ENCODE peak calls at places on chromosome 13, in seven cellular contexts. Z is body of pancreas, Q is transverse colon, V is kidney epithelial cell, F is ascending aorta, O is thoracic aorta, U is fibroblast of pulmonary artery. S is an unnamed sample.

GRCh38 chr13:48491423-48492122 is 41.3 kb downstream of the RCBTB2 start:
- DNase-seq in Z (no peak), V (no peak), Q (no peak), O (no peak), U (no peak), F (no peak), S (no peak)

GRCh38 chr13:21913010-21913409 is 242.1 kb downstream of the FGF9 start:
- DNase-seq in Z (no peak), Q (no peak), V (no peak), F (no peak), U (no peak), O (no peak), S (no peak)

GRCh38 chr13:110306960-110307696 is at the start of the genes COL4A1 and COL4A2:
- DNase-seq in U (peak), V (no peak), Z (peak), Q (peak), O (no peak), F (peak), S (no peak)

GRCh38 chr13:28590450-28590849 is 68.5 kb upstream of the POMP start:
- DNase-seq in U (no peak), Z (no peak), F (no peak), Q (no peak), O (no peak), V (no peak), S (no peak)

GRCh38 chr13:80341771-80342271 is 895 bp upstream of the SPRY2 start:
- DNase-seq in Z (peak), U (peak), V (no peak), Q (peak), F (peak), O (no peak), S (no peak)

GRCh38 chr13:18212873-18213272 is 968.8 kb downstream of the TUBA3C start:
- DNase-seq in V (no peak), Q (no peak), Z (no peak), U (peak), O (peak), F (no peak), S (peak)

GRCh38 chr13:111115841-111116500 is 861 bp downstream of the ARHGEF7 start:
- DNase-seq in Z (peak), Q (peak), O (no peak), F (peak), U (peak), V (no peak), S (peak)

GRCh38 chr13:29948791-29949190 is 98.4 kb upstream of the UBL3 start:
- DNase-seq in Z (no peak), O (no peak), U (no peak), F (no peak), V (no peak), Q (no peak), S (no peak)

GRCh38 chr13:110317496-110318195 is 10.6 kb downstream of the COL4A2 start:
- DNase-seq in U (no peak), Z (no peak), Q (no peak), F (no peak), O (no peak), V (no peak), S (no peak)

GRCh38 chr13:49225358-49226042 is 5.4 kb downstream of the MLNR start:
- DNase-seq in V (no peak), U (peak), O (no peak), F (no peak), Z (peak), Q (no peak), S (no peak)

GRCh38 chr13:111270765-111271164 is 49.7 kb upstream of the TEX29 start:
- DNase-seq in V (no peak), O (no peak), F (no peak), Z (no peak), U (no peak), Q (no peak), S (no peak)

GRCh38 chr13:44853641-44854040 is 135.6 kb downstream of the NUFIP1 start:
- DNase-seq in O (no peak), Z (peak), Q (peak), F (no peak), U (no peak), V (peak), S (no peak)

GRCh38 chr13:52969373-52969772 is 59.2 kb upstream of the OLFM4 start:
- DNase-seq in Q (no peak), U (no peak), Z (no peak), O (no peak), V (no peak), F (no peak), S (no peak)

GRCh38 chr13:78317030-78317429 is 286.3 kb downstream of the POU4F1 start:
- DNase-seq in Z (no peak), Q (no peak), O (no peak), U (peak), V (no peak), F (no peak), S (peak)

GRCh38 chr13:108005231-108005630 is 210.1 kb downstream of the LIG4 start:
- DNase-seq in F (no peak), V (no peak), Z (no peak), O (no peak), U (no peak), Q (no peak), S (no peak)

GRCh38 chr13:43448605-43449004 is 338.2 kb downstream of the ENOX1 start:
- DNase-seq in U (no peak), Z (no peak), Q (no peak), V (no peak), O (no peak), F (no peak), S (no peak)

GRCh38 chr13:59024434-59024833 is 1139.3 kb downstream of the DIAPH3 start:
- DNase-seq in F (no peak), V (no peak), U (no peak), Q (no peak), Z (no peak), O (no peak), S (no peak)

GRCh38 chr13:100334209-100334608 is 245.3 kb downstream of the PCCA start:
- DNase-seq in F (no peak), Z (no peak), U (no peak), Q (no peak), O (no peak), V (peak), S (no peak)

GRCh38 chr13:102399791-102400618 is 1.8 kb downstream of the FGF14 start:
- DNase-seq in O (no peak), U (no peak), Z (peak), V (no peak), F (no peak), Q (peak), S (no peak)

GRCh38 chr13:105665284-105665683 is 870.2 kb downstream of the EFNB2 start:
- DNase-seq in F (no peak), Q (no peak), Z (no peak), O (no peak), U (no peak), V (peak), S (no peak)

GRCh38 chr13:29676941-29677452 is 81.5 kb upstream of the SLC7A1 start:
- DNase-seq in U (no peak), O (no peak), Z (peak), Q (peak), V (no peak), F (no peak), S (no peak)

GRCh38 chr13:26663801-26664200 is 96.8 kb downstream of the GPR12 start:
- DNase-seq in U (no peak), F (no peak), V (no peak), Z (no peak), O (no peak), Q (no peak), S (no peak)

GRCh38 chr13:32883501-32883900 is 132.7 kb upstream of the KL start:
- DNase-seq in U (peak), O (no peak), Z (peak), Q (no peak), F (no peak), V (no peak), S (no peak)

GRCh38 chr13:65926750-65927171 is 1303.4 kb downstream of the PCDH9 start:
- DNase-seq in O (no peak), U (no peak), F (peak), Z (peak), Q (peak), V (no peak), S (no peak)

GRCh38 chr13:33797622-33798021 is 20.3 kb upstream of the RFC3 start:
- DNase-seq in U (peak), F (no peak), V (no peak), Z (peak), Q (no peak), O (no peak), S (no peak)

GRCh38 chr13:54133721-54134120 is 1105.1 kb downstream of the OLFM4 start:
- DNase-seq in Z (no peak), U (no peak), O (no peak), Q (no peak), V (no peak), F (no peak), S (no peak)

GRCh38 chr13:108915634-108916497 is 286.5 kb downstream of the MYO16 start:
- DNase-seq in Z (peak), Q (peak), O (peak), V (peak), U (peak), F (peak), S (peak)

GRCh38 chr13:20408181-20408580 is 117.5 kb downstream of the CRYL1 start:
- DNase-seq in O (no peak), U (no peak), V (no peak), F (peak), Q (no peak), Z (no peak), S (no peak)

GRCh38 chr13:34347784-34348573 is 530.0 kb downstream of the RFC3 start:
- DNase-seq in F (no peak), U (no peak), O (no peak), Q (peak), V (peak), Z (peak), S (no peak)

GRCh38 chr13:30898721-30899188 is 7.3 kb upstream of the MEDAG start:
- DNase-seq in F (peak), V (peak), Q (no peak), U (peak), O (peak), Z (no peak), S (peak)

GRCh38 chr13:80655778-80656518 is 315.0 kb upstream of the SPRY2 start:
- DNase-seq in V (no peak), Q (no peak), O (no peak), F (no peak), Z (no peak), U (no peak), S (no peak)

GRCh38 chr13:111187879-111188643 is 73.0 kb downstream of the ARHGEF7 start:
- DNase-seq in F (no peak), Q (no peak), U (no peak), V (no peak), Z (no peak), O (no peak), S (no peak)

DNA sequence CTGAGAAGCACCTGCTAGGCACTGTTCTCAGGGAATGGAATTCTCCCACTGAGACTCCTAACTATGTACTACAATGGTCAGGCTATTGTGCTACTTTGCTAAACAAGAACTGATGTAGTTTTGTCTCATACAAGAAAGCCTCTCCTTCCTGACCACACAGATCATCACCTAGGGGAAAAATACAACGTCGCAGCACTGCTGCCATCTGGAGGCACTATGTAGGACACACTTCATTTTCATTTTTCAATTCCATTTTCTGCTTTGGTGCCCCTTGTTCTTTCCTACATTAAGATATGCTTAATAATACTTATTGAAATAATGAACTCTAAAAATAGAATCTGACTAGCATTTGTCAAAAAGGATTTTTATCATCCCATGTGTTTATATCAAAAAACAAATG is 21.1 kb downstream of the PROSER1 start:
- DNase-seq in Z (no peak), O (no peak), Q (peak), U (peak), F (no peak), V (no peak), S (no peak)
- TF ChIP-seq CTCF in Z (peak), O (no peak), Q (peak), U (peak), F (no peak), V (peak), S (peak)

GRCh38 chr13:37769078-37769477 is 100.5 kb downstream of the TRPC4 start:
- DNase-seq in U (peak), O (no peak), V (no peak), Z (no peak), F (no peak), Q (no peak), S (no peak)
- H3K4me3 ChIP-seq in U (no peak), O (no peak), V (no peak), Z (no peak), F (no peak), Q (no peak), S (no peak)

DNA sequence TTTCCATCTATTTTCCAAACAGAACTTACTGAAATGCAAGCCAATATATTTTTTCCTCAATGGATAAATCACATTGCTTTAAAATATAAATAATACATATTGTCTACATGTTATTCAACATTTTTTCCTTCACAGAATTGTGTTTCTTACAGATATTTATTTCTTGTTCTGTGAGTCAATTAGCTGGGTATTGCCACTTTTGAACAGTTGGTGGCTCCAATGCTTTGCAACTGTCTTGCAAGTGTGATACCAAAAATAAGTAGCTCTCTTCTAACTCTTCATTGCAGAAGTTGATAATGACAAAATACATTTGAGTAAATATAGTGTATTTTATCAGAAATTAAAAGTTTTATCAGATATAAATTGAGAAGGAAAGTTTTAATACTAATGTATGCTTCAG is 17.1 kb upstream of the GPC5 start:
- DNase-seq in F (no peak), U (peak), O (no peak), Z (no peak), V (no peak), Q (no peak), S (no peak)
- TF ChIP-seq CTCF in F (no peak), U (peak), O (no peak), Z (no peak), V (peak), Q (peak), S (peak)

DNA sequence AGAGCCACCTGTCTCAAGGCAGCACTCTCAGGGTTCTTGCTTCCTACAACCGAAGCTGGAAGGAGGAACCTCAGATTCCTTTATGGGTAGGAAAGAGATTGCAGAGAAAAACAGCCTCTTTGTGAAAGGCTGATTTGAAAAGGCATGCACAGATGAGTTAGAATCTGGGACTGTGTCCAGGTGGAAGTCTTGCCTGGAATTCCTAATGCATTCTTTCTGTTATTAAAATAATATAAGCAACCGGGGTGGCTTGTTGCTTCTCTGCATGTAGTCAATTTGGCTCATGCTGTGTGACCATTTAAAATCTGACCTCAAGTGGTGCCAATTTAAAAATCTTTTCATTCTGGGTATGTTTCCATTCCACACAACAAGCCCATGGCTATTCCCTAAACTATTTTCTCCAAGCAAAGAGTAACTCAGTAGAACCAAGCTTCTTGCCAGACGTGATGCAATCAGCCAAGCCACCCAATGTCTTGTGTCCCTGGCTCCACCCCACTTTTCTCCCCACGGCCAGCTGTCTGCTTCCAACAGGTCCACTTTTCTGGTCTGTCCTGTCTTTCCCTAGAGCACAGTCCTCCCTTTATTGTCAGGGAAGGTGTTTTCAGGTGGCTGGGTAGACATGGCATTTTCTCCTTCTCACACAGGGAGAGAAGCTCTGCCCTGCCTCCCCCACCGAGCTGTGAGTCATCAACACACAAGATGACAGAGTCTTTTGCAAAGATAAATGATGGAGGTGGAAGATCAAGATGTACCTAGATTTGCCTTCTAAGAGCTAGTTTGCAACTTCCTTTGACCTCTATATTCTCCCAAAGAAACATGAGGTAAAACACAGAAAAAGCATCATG is 394.3 kb downstream of the FOXO1 start:
- DNase-seq in O (peak), Q (peak), V (no peak), F (peak), U (peak), Z (peak), S (peak)
- H3K4me3 ChIP-seq in O (peak), Q (no peak), V (no peak), F (peak), U (no peak), Z (no peak), S (no peak)

DNA sequence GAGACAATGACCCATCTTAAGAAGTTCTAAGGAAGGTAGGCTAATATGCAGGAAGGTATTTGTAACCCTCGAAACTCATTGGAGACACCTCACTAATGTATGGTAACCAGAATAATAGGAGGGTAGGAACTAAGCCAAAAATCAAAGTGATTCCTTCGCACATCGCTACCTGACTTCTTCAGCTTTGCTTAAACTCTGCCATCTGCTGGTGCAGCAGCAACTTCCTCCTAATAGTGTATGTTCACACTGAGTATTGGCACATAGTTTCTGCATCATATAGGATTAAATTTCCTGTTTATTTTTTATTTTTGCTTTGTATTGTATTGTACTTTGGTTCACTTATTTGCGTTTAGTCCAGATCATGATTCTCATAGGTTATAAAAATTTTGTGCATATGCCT is 676.2 kb downstream of the GPC5 start:
- DNase-seq in Z (peak), O (no peak), F (no peak), Q (no peak), V (no peak), U (peak), S (no peak)
- TF ChIP-seq CTCF in Z (peak), O (no peak), F (no peak), Q (peak), V (peak), U (peak), S (no peak)

DNA sequence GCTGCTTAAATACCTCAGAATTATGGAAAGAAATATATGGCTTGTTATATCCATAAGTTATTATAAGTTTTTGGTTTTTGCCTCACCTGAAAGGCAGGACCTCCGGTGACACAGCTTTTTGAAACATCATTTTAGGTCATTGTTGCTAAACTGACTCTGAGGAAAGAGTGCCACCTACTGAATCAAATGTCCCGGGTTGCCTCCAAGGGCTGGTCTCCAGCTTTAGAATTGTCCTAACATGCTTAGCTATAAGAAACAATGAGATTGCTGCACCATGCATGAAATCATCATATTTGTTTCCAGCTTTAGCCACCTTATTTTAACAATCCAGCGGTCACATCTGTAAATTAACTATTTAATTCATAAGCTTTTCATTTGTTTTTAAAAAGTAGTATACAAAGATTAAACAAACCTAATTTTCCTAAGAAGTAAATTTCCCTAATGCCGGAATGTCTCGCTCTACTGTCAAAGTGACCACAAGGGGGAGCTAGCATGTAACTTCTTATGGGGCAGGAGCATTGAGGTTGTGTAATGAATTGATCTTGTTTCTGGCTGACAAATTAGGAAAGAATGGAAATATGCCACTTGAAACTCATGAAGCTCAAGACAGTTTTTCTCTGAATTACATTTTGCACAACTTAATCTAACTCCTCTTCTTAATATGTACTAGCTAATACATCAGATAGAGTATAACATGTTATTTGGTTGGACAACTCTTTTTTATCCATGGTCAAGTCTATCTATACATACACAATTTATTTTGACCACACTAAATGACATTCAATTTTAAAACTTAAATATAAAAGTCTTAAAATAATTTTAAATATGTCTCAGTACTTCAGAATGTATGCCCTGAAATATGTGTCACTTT is 6.7 kb upstream of the PCDH17 start:
- DNase-seq in Z (peak), O (no peak), V (peak), Q (peak), F (peak), U (peak), S (peak)
- H3K4me3 ChIP-seq in Z (no peak), O (no peak), V (no peak), Q (no peak), F (no peak), U (no peak), S (no peak)

DNA sequence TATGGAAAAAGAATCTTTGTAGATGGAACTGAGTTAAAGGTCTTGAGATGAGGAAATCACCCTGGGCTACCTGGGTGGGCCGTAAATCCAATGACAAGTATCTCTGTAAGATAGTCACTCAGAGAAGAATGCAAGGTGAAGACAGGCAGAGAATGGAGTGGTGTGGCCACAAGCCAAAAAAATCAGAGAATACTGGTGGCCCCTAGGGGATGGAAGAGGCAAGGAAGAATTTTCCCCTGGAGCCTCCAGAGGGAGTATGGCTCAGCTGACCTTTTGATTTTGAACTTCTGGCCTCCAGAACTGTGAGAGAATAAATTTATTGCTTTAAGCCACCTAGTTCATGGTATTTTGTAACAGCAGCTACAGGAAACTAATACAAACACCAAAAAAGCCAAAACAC is 32.7 kb upstream of the CSNK1A1L start:
- DNase-seq in F (no peak), Q (no peak), Z (no peak), V (no peak), U (peak), O (no peak), S (no peak)
- TF ChIP-seq CTCF in F (no peak), Q (no peak), Z (no peak), V (peak), U (peak), O (no peak), S (peak)

S was measured in HFF-Myc.